ENCODE peak calls at places on chromosomes 13 and 19, in seven cellular contexts. X is WTC11, K is NB4, Y is tibial artery, N is epithelial cell of esophagus, S is body of pancreas, T is lung. U is an unnamed sample.

GRCh38 chr19:40366697-40367561 is 18.4 kb downstream of the PLD3 start:
- DNase-seq in S (no peak), X (peak), K (peak), N (no peak), T (peak), Y (no peak), U (no peak)

GRCh38 chr13:71867101-71867814 is at the start of gene DACH1:
- DNase-seq in Y (peak), S (peak), T (peak), N (peak), X (peak), K (peak), U (peak)

GRCh38 chr13:107450931-107451330 is 764.4 kb downstream of the LIG4 start:
- DNase-seq in Y (peak), K (peak), T (peak), S (no peak), N (no peak), X (no peak), U (no peak)

GRCh38 chr19:13846533-13847032 is 30.4 kb upstream of the NANOS3 start:
- DNase-seq in X (peak), N (peak), Y (peak), S (peak), K (peak), T (peak), U (peak)

GRCh38 chr13:111043575-111043982 is 71.5 kb upstream of the ARHGEF7 start:
- DNase-seq in K (peak), Y (no peak), X (no peak), S (no peak), T (peak), N (no peak), U (no peak)

GRCh38 chr19:47353307-47353712 is 4.2 kb downstream of the DHX34 start:
- DNase-seq in S (peak), X (no peak), K (no peak), N (no peak), Y (no peak), T (no peak), U (no peak)

GRCh38 chr13:113907637-113908617 is 44.1 kb upstream of the GAS6 start:
- DNase-seq in K (no peak), S (peak), Y (no peak), T (peak), X (no peak), N (peak), U (no peak)

GRCh38 chr13:41693434-41693833 is 236.1 kb downstream of the RGCC start:
- DNase-seq in K (no peak), S (no peak), N (peak), Y (no peak), X (no peak), T (no peak), U (no peak)

GRCh38 chr13:77095288-77095687 is 68.3 kb upstream of the FBXL3 start:
- DNase-seq in T (no peak), S (no peak), K (no peak), N (no peak), X (no peak), Y (no peak), U (no peak)

GRCh38 chr13:99198630-99199029 is 2.0 kb upstream of the UBAC2 start:
- DNase-seq in Y (no peak), X (no peak), K (no peak), N (peak), T (no peak), S (no peak), U (no peak)

GRCh38 chr13:44116562-44117315 is 237.0 kb downstream of the LACC1 start:
- DNase-seq in X (no peak), T (no peak), Y (no peak), S (no peak), N (no peak), K (peak), U (no peak)
- TF ChIP-seq CTCF in X (no peak), T (no peak), Y (no peak), S (no peak), N (no peak), K (peak), U (no peak)

DNA sequence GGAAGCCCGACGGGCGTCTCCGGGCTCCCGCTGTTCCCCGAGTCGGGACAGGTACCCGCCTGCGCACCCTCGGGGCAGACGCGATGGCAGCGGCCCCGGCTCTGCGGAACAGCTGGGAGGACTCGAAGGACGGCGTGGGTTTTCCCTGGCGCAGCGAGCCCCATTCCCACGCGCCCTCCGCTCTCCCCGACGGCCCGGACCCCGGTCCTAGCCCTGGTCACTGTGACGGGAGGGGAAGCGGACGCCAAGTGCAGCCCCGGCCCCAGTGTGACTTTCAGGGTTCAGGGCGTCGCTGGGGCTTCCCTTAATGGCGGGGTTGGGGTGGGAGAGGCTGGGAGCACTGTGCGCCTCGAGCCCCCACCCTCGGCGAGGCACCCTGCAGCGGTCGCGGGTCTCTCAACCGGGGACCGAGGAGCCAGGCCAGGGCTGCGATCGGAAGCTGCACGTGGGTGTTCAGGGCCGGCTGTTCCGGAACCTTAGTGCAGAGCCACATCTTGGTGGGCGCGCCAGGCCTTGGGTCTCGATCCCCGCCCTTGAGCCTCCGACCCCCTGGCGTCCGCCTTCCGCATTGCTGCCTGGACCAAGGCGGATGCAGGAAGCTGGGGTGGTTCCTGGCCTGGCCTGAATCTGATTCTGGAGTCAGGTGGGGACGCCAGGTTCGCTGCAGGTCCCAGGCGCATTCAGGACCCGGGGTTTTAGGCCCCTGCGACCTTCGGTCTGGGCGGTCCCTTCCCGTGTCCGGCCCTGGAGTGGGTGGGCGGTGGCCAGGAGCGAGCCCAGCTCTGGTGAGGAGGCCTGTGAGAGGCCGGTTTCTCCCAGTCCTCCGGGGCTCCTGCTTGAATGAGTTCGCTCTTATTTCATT is 3.5 kb downstream of the LGALS7B start:
- DNase-seq in N (peak), T (peak), S (no peak), X (peak), Y (no peak), K (no peak), U (peak)
- TF ChIP-seq CTCF in N (peak), T (peak), S (no peak), X (no peak), Y (peak), K (no peak), U (no peak)

GRCh38 chr19:18590273-18591272 is 2.0 kb downstream of the REX1BD start:
- DNase-seq in S (no peak), T (peak), K (no peak), X (peak), N (peak), Y (peak), U (no peak)
- TF ChIP-seq CTCF in S (no peak), T (no peak), K (no peak), X (peak), N (peak), Y (no peak), U (no peak)

DNA sequence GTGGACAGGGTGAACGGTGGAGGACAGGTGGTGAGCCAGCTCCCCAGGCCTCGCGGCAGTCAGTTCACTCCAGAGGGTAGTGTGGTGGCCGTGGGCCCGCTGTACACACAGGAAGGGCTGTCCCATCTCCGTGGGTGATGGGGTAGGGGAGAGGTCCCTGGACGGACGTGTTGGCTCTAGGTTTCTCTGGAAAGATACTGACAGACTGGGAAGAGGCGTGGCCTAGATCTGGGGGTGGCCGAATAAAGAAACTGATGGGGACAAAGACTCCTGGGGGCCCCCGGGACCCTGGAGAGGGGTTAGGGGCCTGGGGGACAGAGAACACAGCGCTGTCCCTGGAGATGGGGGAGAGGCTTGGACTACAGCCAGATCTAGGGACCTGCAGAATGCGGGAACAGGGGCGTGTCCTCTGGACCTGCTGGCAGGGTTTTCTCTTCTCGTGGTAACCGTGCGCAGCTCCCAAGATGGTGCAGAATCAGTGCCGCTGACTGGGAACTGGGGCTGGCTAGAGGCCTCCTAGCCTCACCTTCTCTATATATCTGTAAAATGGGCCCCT is 4.0 kb upstream of the PRAM1 start:
- DNase-seq in X (peak), K (no peak), T (no peak), N (no peak), Y (no peak), S (peak), U (no peak)
- TF ChIP-seq CTCF in X (no peak), K (no peak), T (no peak), N (no peak), Y (no peak), S (no peak), U (no peak)

GRCh38 chr19:15368798-15369593 is 10.6 kb downstream of the AKAP8 start:
- DNase-seq in S (no peak), X (no peak), Y (no peak), K (no peak), N (no peak), T (no peak), U (no peak)

GRCh38 chr19:15365264-15365663 is 14.3 kb downstream of the AKAP8 start:
- DNase-seq in X (no peak), Y (no peak), T (no peak), N (no peak), S (no peak), K (no peak), U (no peak)

GRCh38 chr19:15368051-15368632 is 11.4 kb downstream of the AKAP8 start:
- DNase-seq in Y (no peak), X (no peak), T (no peak), S (no peak), N (no peak), K (no peak), U (no peak)

GRCh38 chr19:15369594-15369891 is 10.0 kb downstream of the AKAP8 start:
- DNase-seq in T (no peak), N (no peak), S (no peak), K (no peak), Y (no peak), X (no peak), U (no peak)

DNA sequence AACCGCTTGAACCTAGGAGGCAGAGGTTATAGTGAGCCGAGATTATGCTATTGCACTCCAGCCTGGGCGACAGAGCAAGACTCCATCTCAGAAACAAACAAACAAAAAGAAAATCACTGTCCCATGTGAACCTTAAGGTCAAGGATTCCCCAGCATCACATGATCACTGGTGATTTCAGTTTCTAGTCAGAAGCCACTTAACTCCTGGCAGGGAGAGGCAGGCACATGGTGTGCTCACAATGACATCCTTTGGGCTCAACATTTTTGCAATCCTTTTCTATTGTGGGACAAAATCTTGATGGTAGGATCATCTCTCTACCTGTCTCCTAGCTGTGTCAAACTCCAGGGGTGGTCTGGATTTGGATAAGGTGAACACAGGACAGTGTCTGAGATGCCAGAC is 12.1 kb downstream of the AKAP8 start:
- DNase-seq in K (no peak), X (no peak), T (no peak), Y (no peak), S (no peak), N (no peak), U (no peak)
- TF ChIP-seq CTCF in K (no peak), X (no peak), T (no peak), Y (no peak), S (no peak), N (no peak), U (no peak)

DNA sequence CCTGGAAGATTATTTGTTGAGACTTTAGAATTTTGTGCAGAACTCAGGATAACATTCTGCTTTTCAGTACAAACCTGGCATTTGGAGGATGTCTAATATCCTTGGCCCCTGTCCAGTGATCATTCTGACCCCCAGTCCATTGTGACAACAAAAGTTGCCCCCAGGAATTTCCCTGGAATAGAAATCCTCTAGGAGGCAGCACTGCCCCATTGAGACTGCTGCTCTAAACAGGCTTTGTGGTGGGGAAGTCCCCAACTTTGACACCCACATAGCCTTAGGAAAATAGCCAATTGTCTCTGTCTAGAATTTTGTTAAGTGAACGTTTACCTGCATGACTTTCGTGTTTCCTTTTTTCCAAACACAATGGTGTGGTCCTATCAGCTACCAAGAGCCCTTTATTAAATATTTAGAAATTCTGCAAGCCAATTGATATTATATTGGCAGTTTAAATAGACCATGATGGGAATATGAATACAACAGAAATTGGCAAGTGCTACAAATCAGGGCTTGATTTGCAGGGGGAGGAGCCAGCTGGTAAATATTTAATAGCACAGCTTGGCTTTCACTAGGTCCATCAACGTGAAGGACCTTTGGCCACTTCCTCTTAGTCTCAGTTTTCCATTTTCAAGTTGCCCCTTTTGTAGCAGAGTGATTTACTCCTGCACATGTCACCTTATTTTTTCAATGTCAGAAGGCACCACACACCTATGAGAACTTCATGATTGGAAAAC is 451.7 kb downstream of the EFNB2 start:
- DNase-seq in N (peak), S (peak), Y (no peak), T (no peak), X (peak), K (peak), U (peak)
- TF ChIP-seq CTCF in N (peak), S (peak), Y (peak), T (peak), X (peak), K (peak), U (peak)

GRCh38 chr13:51475727-51476521 is 23.1 kb upstream of the INTS6 start:
- DNase-seq in K (no peak), Y (no peak), S (no peak), T (no peak), N (no peak), X (no peak), U (no peak)
- TF ChIP-seq CTCF in K (no peak), Y (no peak), S (no peak), T (no peak), N (no peak), X (no peak), U (no peak)

GRCh38 chr13:86085890-86086289 is 286.7 kb upstream of the SLITRK6 start:
- DNase-seq in N (peak), K (no peak), X (no peak), S (no peak), T (no peak), Y (no peak), U (no peak)
- TF ChIP-seq CTCF in N (peak), K (no peak), X (no peak), S (no peak), T (no peak), Y (no peak), U (no peak)

GRCh38 chr19:2969104-2969504 is 8.3 kb upstream of the TLE6 start:
- DNase-seq in K (no peak), T (no peak), N (no peak), X (no peak), Y (no peak), S (peak), U (no peak)
- TF ChIP-seq CTCF in K (no peak), T (no peak), N (no peak), X (no peak), Y (no peak), S (no peak), U (no peak)

U was measured in GM10248.